ENCODE peak calls at places on chromosomes 5 and 9, in eight cellular contexts. R is stomach, M is mammary epithelial cell, D is HCT116, Y is IMR-90, S is GM23338, L is A549, Z is cardiac muscle cell. K is an unnamed sample.

GRCh38 chr5:72508241-72509170 is 1.3 kb upstream of the ZNF366 start:
- DNase-seq in S (no peak), Y (no peak), R (no peak), D (no peak), M (no peak), L (no peak), Z (no peak), K (no peak)

GRCh38 chr9:74589576-74589975 is 92.4 kb downstream of the RORB start:
- DNase-seq in Z (no peak), M (no peak), S (no peak), Y (no peak), R (no peak), L (no peak), D (no peak), K (no peak)

GRCh38 chr5:31561936-31562335 is 29.8 kb downstream of the C5orf22 start:
- DNase-seq in Z (no peak), Y (no peak), D (no peak), S (no peak), L (no peak), R (no peak), M (no peak), K (no peak)

GRCh38 chr5:122704247-122705036 is 70.4 kb upstream of the SNX2 start:
- DNase-seq in L (peak), S (peak), Z (peak), R (no peak), D (peak), Y (peak), M (peak), K (no peak)

GRCh38 chr5:143399616-143400540 is 3.6 kb downstream of the NR3C1 start:
- DNase-seq in M (peak), Z (no peak), R (no peak), Y (no peak), S (no peak), L (no peak), D (no peak), K (no peak)

GRCh38 chr9:123113185-123113584 is 79.7 kb downstream of the GPR21 start:
- DNase-seq in R (no peak), S (no peak), L (no peak), M (no peak), Y (no peak), Z (no peak), D (no peak), K (no peak)

GRCh38 chr9:27198175-27198574 is 89.2 kb downstream of the TEK start:
- DNase-seq in R (no peak), D (peak), S (peak), M (peak), Z (peak), L (no peak), Y (peak), K (no peak)

GRCh38 chr5:90518666-90519065 is 10.7 kb downstream of the LYSMD3 start:
- DNase-seq in R (no peak), S (no peak), L (peak), Z (no peak), M (peak), D (no peak), Y (peak), K (no peak)

GRCh38 chr9:133916159-133916541 is 76.0 kb downstream of the VAV2 start:
- DNase-seq in Y (no peak), Z (no peak), R (no peak), S (no peak), D (no peak), M (peak), L (no peak), K (no peak)

GRCh38 chr9:2017459-2018161 is 2.5 kb downstream of the SMARCA2 start:
- DNase-seq in R (peak), S (peak), D (no peak), M (peak), Z (peak), L (peak), Y (peak), K (peak)

GRCh38 chr5:88722546-88722945 is 160.4 kb downstream of the MEF2C start:
- DNase-seq in R (no peak), Z (no peak), Y (no peak), D (no peak), M (no peak), L (no peak), S (peak), K (no peak)

GRCh38 chr9:83219154-83219923 is 156.4 kb upstream of the RASEF start:
- DNase-seq in S (peak), M (peak), Y (peak), Z (peak), R (peak), D (peak), L (peak), K (no peak)

GRCh38 chr5:123916331-123917121 is 404.5 kb downstream of the CSNK1G3 start:
- DNase-seq in Y (peak), M (peak), R (no peak), S (no peak), L (no peak), D (peak), Z (peak), K (no peak)

GRCh38 chr5:134577022-134577795 is 51.7 kb downstream of the JADE2 start:
- DNase-seq in Z (no peak), R (no peak), S (no peak), M (peak), Y (peak), D (no peak), L (peak), K (no peak)

GRCh38 chr5:91219141-91219802 is 163.8 kb downstream of the ARRDC3 start:
- DNase-seq in M (peak), S (peak), R (peak), Y (peak), L (peak), Z (no peak), D (no peak), K (no peak)

GRCh38 chr5:176879663-176880392 is 19.3 kb downstream of the HK3 start:
- DNase-seq in Z (no peak), M (no peak), S (no peak), Y (no peak), D (no peak), L (no peak), R (no peak), K (no peak)

GRCh38 chr9:129619787-129620668 is 873 bp downstream of the C9orf50 start:
- DNase-seq in Z (peak), S (peak), Y (peak), M (no peak), R (no peak), L (peak), D (no peak), K (no peak)

GRCh38 chr5:93874080-93874479 is 132.7 kb upstream of the POU5F2 start:
- DNase-seq in S (peak), M (peak), R (no peak), L (no peak), Y (peak), D (no peak), Z (no peak), K (no peak)

GRCh38 chr5:88979244-88979643 is 96.3 kb upstream of the MEF2C start:
- DNase-seq in S (peak), M (peak), R (no peak), Y (peak), Z (no peak), D (no peak), L (no peak), K (no peak)

GRCh38 chr9:68978054-68978453 is 35.9 kb downstream of the PRKACG start:
- DNase-seq in Z (no peak), R (no peak), M (no peak), Y (no peak), L (no peak), S (no peak), D (no peak), K (no peak)

GRCh38 chr5:137341831-137342230 is 157.3 kb downstream of the SPOCK1 start:
- DNase-seq in R (no peak), Y (no peak), D (no peak), S (no peak), Z (no peak), L (no peak), M (no peak), K (no peak)

GRCh38 chr9:81320909-81321482 is 368.4 kb downstream of the TLE1 start:
- DNase-seq in R (no peak), D (no peak), Z (no peak), M (no peak), Y (no peak), S (no peak), L (no peak), K (no peak)

GRCh38 chr5:72633649-72634048 is 126.4 kb upstream of the ZNF366 start:
- DNase-seq in R (no peak), Z (peak), D (no peak), Y (peak), L (no peak), S (no peak), M (no peak), K (no peak)

GRCh38 chr5:123369371-123369968 is 53.7 kb downstream of the CEP120 start:
- DNase-seq in S (no peak), D (no peak), Z (no peak), M (no peak), L (no peak), R (no peak), Y (no peak), K (no peak)

GRCh38 chr5:78783434-78784130 is 135.0 kb upstream of the LHFPL2 start:
- DNase-seq in Y (no peak), Z (no peak), R (no peak), M (no peak), S (no peak), L (no peak), D (no peak), K (no peak)

GRCh38 chr9:93574900-93575705 is 1.3 kb upstream of the PHF2 start:
- DNase-seq in L (no peak), M (no peak), Z (no peak), R (peak), S (peak), Y (no peak), D (no peak), K (no peak)

GRCh38 chr9:87494970-87495471 is 2.6 kb upstream of the DAPK1 start:
- DNase-seq in S (no peak), R (no peak), M (peak), L (no peak), Y (no peak), Z (peak), D (no peak), K (no peak)

GRCh38 chr9:19965336-19965735 is 176.5 kb upstream of the SLC24A2 start:
- DNase-seq in M (no peak), Z (no peak), D (no peak), Y (peak), S (no peak), R (no peak), L (no peak), K (no peak)

GRCh38 chr5:156155638-156156037 is 171.3 kb upstream of the SGCD start:
- DNase-seq in M (no peak), Z (peak), R (no peak), L (peak), D (no peak), Y (no peak), S (no peak), K (no peak)

GRCh38 chr9:98432960-98433359 is 177.5 kb upstream of the TBC1D2 start:
- DNase-seq in R (no peak), Z (no peak), M (no peak), Y (no peak), S (no peak), D (no peak), L (no peak), K (no peak)

GRCh38 chr5:135193213-135194125 is 159.4 kb upstream of the PITX1 start:
- DNase-seq in S (no peak), L (no peak), Z (peak), Y (peak), D (no peak), R (no peak), M (peak), K (no peak)

GRCh38 chr5:54902817-54903473 is 82.4 kb downstream of the ESM1 start:
- DNase-seq in S (no peak), M (peak), L (no peak), Y (peak), Z (no peak), D (no peak), R (no peak), K (no peak)

GRCh38 chr5:969421-969839 is 39.2 kb upstream of the NKD2 start:
- DNase-seq in Y (peak), L (no peak), R (no peak), Z (no peak), S (no peak), M (no peak), D (no peak), K (no peak)

GRCh38 chr9:135440620-135441019 is 39.0 kb upstream of the PPP1R26 start:
- DNase-seq in R (peak), M (no peak), Z (no peak), S (peak), D (peak), L (peak), Y (no peak), K (no peak)

GRCh38 chr5:516980-517379 is 7.3 kb downstream of the SLC9A3 start:
- DNase-seq in D (no peak), Y (no peak), L (no peak), R (no peak), M (no peak), Z (no peak), S (no peak), K (no peak)

GRCh38 chr5:56414056-56414455 is 180.9 kb upstream of the ANKRD55 start:
- DNase-seq in D (no peak), R (no peak), Z (no peak), M (no peak), L (no peak), S (no peak), Y (no peak), K (no peak)

GRCh38 chr5:8828596-8829321 is 717.1 kb downstream of the SEMA5A start:
- DNase-seq in Y (peak), M (no peak), Z (no peak), L (no peak), R (no peak), S (no peak), D (no peak), K (no peak)

GRCh38 chr9:18606281-18606680 is 132.3 kb downstream of the ADAMTSL1 start:
- DNase-seq in S (no peak), Y (peak), R (no peak), L (no peak), M (no peak), D (no peak), Z (no peak), K (no peak)

GRCh38 chr5:155665371-155665770 is 651.8 kb downstream of the KIF4B start:
- DNase-seq in Y (no peak), L (no peak), M (no peak), S (no peak), R (no peak), Z (no peak), D (no peak), K (no peak)

DNA sequence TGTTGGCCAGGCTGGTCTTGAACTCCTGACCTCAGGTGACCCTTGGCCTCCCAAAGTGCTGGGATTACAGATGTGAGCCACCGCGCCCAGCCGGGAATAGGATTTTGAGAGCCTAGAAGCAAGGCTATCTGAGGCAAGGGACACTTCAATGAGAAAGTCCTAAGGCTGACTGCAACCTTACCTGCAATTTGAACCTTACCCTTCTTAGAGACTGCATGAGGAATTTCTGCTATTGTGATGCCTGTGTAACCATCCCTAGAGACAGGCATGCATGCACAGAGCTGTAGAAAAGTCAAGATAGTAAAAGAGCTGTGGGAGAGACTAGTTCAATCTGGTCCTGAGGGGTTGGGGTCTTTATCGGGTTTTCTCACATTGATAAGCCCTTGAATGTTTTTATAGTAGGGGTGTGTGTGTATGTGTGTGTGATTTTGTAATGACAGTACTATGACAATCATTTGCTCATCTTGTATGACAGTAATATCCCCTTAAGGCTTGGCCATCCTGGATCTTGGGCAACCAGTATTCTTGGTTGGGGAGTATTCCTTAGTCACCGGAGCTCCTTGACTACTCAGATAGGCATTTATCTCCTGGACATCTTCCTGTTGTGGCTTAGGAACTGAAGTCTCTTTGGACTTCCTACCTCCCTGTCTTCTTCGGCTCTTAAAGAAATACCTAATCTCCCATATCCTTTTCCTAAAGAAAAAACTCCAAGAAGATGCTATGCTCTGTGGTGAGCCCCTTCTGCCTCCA is 11.2 kb downstream of the DNAJB5 start:
- DNase-seq in L (peak), D (no peak), M (peak), S (peak), Z (no peak), Y (peak), R (no peak), K (no peak)
- H3K27ac ChIP-seq in L (no peak), D (no peak), M (peak), S (no peak), Z (no peak), Y (no peak), R (no peak), K (no peak)

GRCh38 chr9:35746583-35746982 is 2.4 kb downstream of the GBA2 start:
- DNase-seq in D (no peak), R (no peak), M (peak), S (no peak), L (no peak), Y (no peak), Z (no peak), K (no peak)
- H3K4me3 ChIP-seq in D (no peak), R (peak), M (peak), S (peak), L (peak), Y (peak), Z (peak), K (peak)

GRCh38 chr5:120808135-120808534 is 344.0 kb downstream of the PRR16 start:
- DNase-seq in L (no peak), Z (no peak), Y (peak), R (no peak), D (no peak), M (no peak), S (peak), K (no peak)

GRCh38 chr5:120806132-120806531 is 342.0 kb downstream of the PRR16 start:
- DNase-seq in Z (peak), S (no peak), R (no peak), L (no peak), D (no peak), M (no peak), Y (peak), K (no peak)

GRCh38 chr5:120808606-120809005 is 344.5 kb downstream of the PRR16 start:
- DNase-seq in L (no peak), Z (no peak), R (no peak), Y (peak), M (no peak), D (no peak), S (no peak), K (no peak)

GRCh38 chr5:120803282-120803681 is 339.2 kb downstream of the PRR16 start:
- DNase-seq in M (peak), S (peak), L (no peak), Y (peak), R (no peak), D (peak), Z (no peak), K (no peak)
- TF ChIP-seq CTCF in M (peak), S (no peak), L (peak), Y (peak), R (no peak), D (peak), Z (no peak), K (no peak)

GRCh38 chr5:180180198-180180820 is 28.7 kb downstream of the RASGEF1C start:
- DNase-seq in S (no peak), L (no peak), D (no peak), M (no peak), Z (peak), Y (no peak), R (no peak), K (no peak)
- H3K27ac ChIP-seq in S (no peak), L (no peak), D (no peak), M (no peak), Z (no peak), Y (no peak), R (no peak), K (no peak)

GRCh38 chr9:89496645-89497044 is 1.3 kb downstream of the SEMA4D start:
- DNase-seq in R (peak), M (no peak), L (no peak), Z (no peak), D (no peak), Y (no peak), S (no peak), K (no peak)
- H3K4me3 ChIP-seq in R (peak), M (no peak), L (peak), Z (peak), D (peak), Y (peak), S (peak), K (peak)

DNA sequence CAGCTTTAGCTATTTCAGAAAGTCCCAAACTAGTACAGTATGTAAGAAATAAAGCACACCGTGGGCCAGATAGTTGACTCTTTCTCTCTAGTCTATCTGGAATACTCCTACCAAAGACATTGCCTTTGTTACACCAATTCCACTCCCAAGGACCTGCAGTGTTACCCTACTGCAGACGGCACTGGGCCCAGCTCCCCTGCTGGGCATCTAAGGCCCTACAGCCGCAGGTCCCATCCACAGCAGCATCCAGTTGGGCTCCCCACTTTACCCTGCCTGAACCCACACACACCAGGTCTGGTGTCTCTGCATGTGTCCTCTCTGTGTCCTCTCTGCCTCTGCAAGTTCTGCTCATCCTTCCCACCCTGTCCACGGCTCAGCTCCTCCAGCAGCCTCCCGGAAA is 22.5 kb downstream of the TNIP1 start:
- DNase-seq in Y (no peak), L (no peak), S (no peak), Z (no peak), R (no peak), M (no peak), D (no peak), K (no peak)
- TF ChIP-seq CTCF in Y (no peak), L (no peak), S (no peak), Z (peak), R (no peak), M (no peak), D (no peak), K (no peak)

GRCh38 chr5:52791366-52791765 is 3.6 kb downstream of the ITGA1 start:
- DNase-seq in M (no peak), Z (no peak), S (no peak), R (no peak), L (no peak), Y (no peak), D (no peak), K (no peak)

GRCh38 chr5:52789867-52790266 is 2.2 kb downstream of the ITGA1 start:
- DNase-seq in R (no peak), S (no peak), Z (no peak), Y (no peak), D (no peak), L (no peak), M (no peak), K (no peak)

GRCh38 chr5:52796507-52797103 is 8.9 kb downstream of the ITGA1 start:
- DNase-seq in R (no peak), S (no peak), Z (no peak), L (no peak), Y (no peak), D (no peak), M (no peak), K (no peak)

GRCh38 chr5:52798952-52799351 is 11.2 kb downstream of the ITGA1 start:
- DNase-seq in S (no peak), R (no peak), D (no peak), Z (no peak), M (no peak), Y (no peak), L (no peak), K (no peak)

GRCh38 chr5:52794519-52794918 is 6.8 kb downstream of the ITGA1 start:
- DNase-seq in S (no peak), R (no peak), L (peak), M (no peak), Z (no peak), D (no peak), Y (peak), K (no peak)
- H3K27ac ChIP-seq in S (no peak), R (peak), L (no peak), M (no peak), Z (no peak), D (no peak), Y (no peak), K (no peak)

GRCh38 chr5:158976035-158976434 is 123.7 kb downstream of the EBF1 start:
- DNase-seq in Y (peak), M (peak), R (no peak), S (no peak), Z (no peak), D (no peak), L (peak), K (no peak)
- H3K4me3 ChIP-seq in Y (no peak), M (no peak), R (no peak), S (no peak), Z (no peak), D (no peak), L (no peak), K (no peak)

DNA sequence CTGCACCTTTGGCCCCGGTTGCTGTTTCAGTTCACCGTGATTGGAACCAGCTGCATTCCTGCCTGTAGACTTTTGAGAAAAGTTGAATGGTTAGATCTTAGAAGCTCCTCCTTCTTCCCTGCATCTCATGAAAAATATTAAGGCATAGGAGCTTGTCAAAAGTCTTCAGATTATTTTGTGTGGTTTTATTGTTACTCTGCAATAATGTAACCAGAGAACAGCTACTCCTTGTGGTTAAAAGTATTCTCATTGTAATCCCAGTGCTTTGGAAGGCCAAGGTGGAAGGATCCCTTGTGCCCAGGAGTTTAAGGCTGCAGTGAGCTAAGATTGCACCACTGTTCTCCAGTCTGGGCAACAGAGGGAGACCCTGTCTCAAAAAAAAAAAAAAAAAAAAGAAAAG is 3.3 kb upstream of the SLC2A8 start:
- DNase-seq in D (no peak), Y (peak), R (no peak), L (no peak), M (peak), Z (no peak), S (no peak), K (no peak)
- TF ChIP-seq CTCF in D (no peak), Y (peak), R (no peak), L (no peak), M (peak), Z (peak), S (peak), K (no peak)

K was measured in esophagus squamous epithelium.